ENCODE peak calls at places on chromosomes 13 and 19, in ten cellular contexts. Z is breast epithelium, J is HCT116, L is ovary, O is lower leg skin, T is K562, I is HepG2, M is stomach, F is tibial nerve, R is A549. K is an unnamed sample.

GRCh38 chr13:36526897-36527296 is 94.6 kb downstream of the CCNA1 start:
- DNase-seq in M (no peak), L (no peak), Z (no peak), T (no peak), R (no peak), O (no peak), F (no peak), J (no peak), I (no peak), K (no peak)

GRCh38 chr13:100525453-100526298 is 62.9 kb downstream of the GGACT start:
- DNase-seq in M (no peak), I (peak; percentile 59), F (no peak), Z (no peak), O (no peak), J (no peak), R (no peak), T (no peak), L (no peak), K (no peak)

GRCh38 chr13:38905861-38906260 is 84.8 kb downstream of the STOML3 start:
- DNase-seq in T (no peak), I (no peak), M (no peak), O (no peak), F (no peak), L (no peak), Z (no peak), J (no peak), R (no peak), K (no peak)

GRCh38 chr19:56174086-56174485 is 1.7 kb upstream of the GALP start:
- DNase-seq in F (no peak), R (no peak), Z (no peak), I (no peak), T (no peak), J (no peak), L (no peak), M (no peak), O (no peak), K (no peak)

GRCh38 chr13:85772379-85772778 is 26.8 kb downstream of the SLITRK6 start:
- DNase-seq in I (peak; percentile 12), Z (no peak), F (no peak), O (no peak), R (peak; percentile 58), L (no peak), T (no peak), M (no peak), J (no peak), K (no peak)

GRCh38 chr13:54657588-54657987 is 1629.0 kb downstream of the OLFM4 start:
- DNase-seq in L (no peak), O (no peak), F (no peak), Z (no peak), J (no peak), T (no peak), I (no peak), M (no peak), R (no peak), K (no peak)

GRCh38 chr13:51938454-51938853 is 72.8 kb downstream of the ATP7B start:
- DNase-seq in I (no peak), F (no peak), L (no peak), R (no peak), J (no peak), Z (no peak), O (no peak), T (no peak), M (no peak), K (no peak)

GRCh38 chr19:50433201-50434180 is 799 bp downstream of the MYBPC2 start:
- DNase-seq in R (no peak), Z (no peak), O (no peak), L (no peak), T (no peak), I (no peak), F (no peak), J (no peak), M (no peak), K (no peak)

DNA sequence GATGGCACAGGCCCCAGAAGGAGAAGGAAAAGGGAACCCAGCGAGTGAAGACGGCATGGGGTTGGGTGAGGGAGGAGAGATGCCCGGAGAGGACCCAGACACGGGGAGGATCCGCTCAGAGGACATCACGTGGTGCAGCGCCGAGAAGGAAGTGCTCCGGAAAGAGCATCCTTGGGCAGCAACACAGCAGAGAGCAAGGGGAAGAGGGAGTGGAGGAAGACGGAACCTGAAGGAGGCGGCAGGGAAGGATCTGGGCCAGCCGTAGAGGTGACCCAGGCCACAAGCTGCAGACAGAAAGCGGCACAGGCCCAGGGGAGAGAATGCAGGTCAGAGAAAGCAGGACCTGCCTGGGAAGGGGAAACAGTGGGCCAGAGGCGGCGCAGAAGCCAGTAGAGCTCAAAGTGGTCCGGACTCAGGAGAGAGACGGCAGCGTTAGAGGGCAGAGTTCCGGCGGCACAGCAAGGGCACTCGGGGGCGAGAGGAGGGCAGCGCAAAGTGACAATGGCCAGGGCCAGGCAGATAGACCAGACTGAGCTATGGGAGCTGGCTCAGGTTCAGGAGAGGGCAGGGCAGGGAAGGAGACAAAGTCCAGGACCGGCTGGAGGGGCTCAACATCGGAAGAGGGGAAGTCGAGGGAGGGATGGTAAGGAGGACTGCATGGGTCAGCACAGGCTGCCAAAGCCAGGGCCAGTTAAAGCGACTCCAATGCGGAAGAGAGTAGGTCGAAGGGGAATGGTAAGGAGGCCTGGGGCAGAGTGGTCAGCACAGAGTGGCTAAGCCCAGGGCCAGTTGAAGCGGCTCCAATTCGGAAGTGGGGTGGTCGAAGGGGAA is 990 bp downstream of the PPP1R12C start:
- DNase-seq in O (peak; percentile 69), M (peak; percentile 43), F (no peak), L (peak; percentile 67), Z (no peak), I (peak; percentile 9), J (no peak), R (peak; percentile 67), T (peak; percentile 69), K (no peak)
- TF ChIP-seq POLR2A in O (no peak), M (no peak), F (no peak), L (no peak), Z (no peak), I (no peak), J (no peak), R (no peak), T (no peak), K (no peak)

GRCh38 chr13:33405371-33405770 is 119.8 kb upstream of the STARD13 start:
- DNase-seq in O (no peak), L (no peak), I (no peak), J (no peak), R (no peak), M (no peak), F (no peak), Z (no peak), T (no peak), K (no peak)

GRCh38 chr13:33409673-33410072 is 124.1 kb upstream of the STARD13 start:
- DNase-seq in L (no peak), F (no peak), R (no peak), O (no peak), J (no peak), T (no peak), M (no peak), Z (no peak), I (no peak), K (no peak)

GRCh38 chr13:33402975-33403374 is 117.4 kb upstream of the STARD13 start:
- DNase-seq in J (no peak), O (no peak), M (no peak), T (no peak), R (no peak), F (no peak), Z (no peak), I (no peak), L (no peak), K (no peak)

GRCh38 chr13:33401238-33401637 is 115.7 kb upstream of the STARD13 start:
- DNase-seq in T (no peak), Z (no peak), M (peak; percentile 31), L (no peak), O (no peak), R (no peak), I (no peak), F (no peak), J (no peak), K (no peak)

DNA sequence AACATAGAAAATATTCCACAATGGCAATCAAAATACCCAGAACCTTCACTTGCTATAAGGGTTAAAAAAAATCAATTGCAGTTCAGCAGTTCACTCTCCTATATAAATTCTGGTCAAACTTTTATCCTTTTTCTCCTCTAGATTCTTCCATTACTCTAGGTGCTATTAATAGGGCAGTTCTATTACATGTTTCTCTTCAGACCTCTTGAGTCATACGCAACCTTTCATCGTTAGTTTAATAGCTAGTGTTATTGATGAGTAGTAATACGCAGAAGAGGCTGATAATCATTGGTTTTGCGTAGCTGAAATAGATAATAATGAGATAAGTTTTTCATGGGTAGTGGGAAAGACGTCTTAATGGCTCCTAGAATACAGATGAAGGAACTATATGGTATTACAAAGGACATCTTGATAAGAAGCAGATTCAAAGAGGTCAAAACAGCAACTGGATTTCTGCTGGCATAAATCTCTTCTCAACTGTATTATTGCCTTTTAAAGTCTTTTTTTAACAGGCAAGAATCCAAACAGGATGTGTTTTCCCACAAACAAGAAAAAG is 118.3 kb upstream of the STARD13 start:
- DNase-seq in O (no peak), R (no peak), Z (no peak), M (no peak), I (no peak), J (no peak), T (no peak), F (no peak), L (no peak), K (no peak)
- TF ChIP-seq POLR2A in O (no peak), R (no peak), Z (no peak), M (no peak), I (no peak), J (no peak), T (no peak), F (no peak), L (no peak), K (no peak)

GRCh38 chr19:13763300-13763699 is 1.0 kb upstream of the MRI1 start:
- DNase-seq in T (no peak), I (no peak), J (no peak), R (no peak), Z (no peak), L (no peak), M (no peak), O (no peak), F (no peak), K (no peak)

GRCh38 chr19:13765395-13766094 is 1.2 kb downstream of the MRI1 start:
- DNase-seq in F (no peak), O (no peak), L (no peak), Z (no peak), I (peak; percentile 47), R (no peak), M (no peak), T (peak; percentile 26), J (no peak), K (no peak)

GRCh38 chr19:13762635-13763235 is 1.6 kb upstream of the MRI1 start:
- DNase-seq in O (no peak), I (no peak), T (no peak), L (peak; percentile 48), R (no peak), M (no peak), Z (no peak), J (no peak), F (no peak), K (no peak)

GRCh38 chr19:13764821-13765394 is 586 bp downstream of the MRI1 start:
- DNase-seq in R (no peak), L (peak; percentile 55), F (no peak), Z (no peak), J (no peak), I (no peak), M (peak; percentile 43), T (peak; percentile 41), O (no peak), K (no peak)

GRCh38 chr19:13764101-13764807 is at the start of gene MRI1:
- DNase-seq in R (peak; percentile 40), T (peak; percentile 88), M (peak; percentile 82), L (peak; percentile 92), I (peak; percentile 39), Z (peak; percentile 77), J (no peak), O (peak; percentile 72), F (peak; percentile 60), K (no peak)
- TF ChIP-seq POLR2A in R (peak; percentile 72), T (peak; percentile 53), M (no peak), L (peak; percentile 35), I (peak; percentile 26), Z (no peak), J (no peak), O (no peak), F (no peak), K (peak; percentile 45)

GRCh38 chr19:38869836-38870607 is 8.1 kb downstream of the RINL start:
- DNase-seq in O (peak; percentile 71), I (no peak), F (peak; percentile 78), R (peak; percentile 89), T (no peak), M (peak; percentile 95), J (no peak), L (peak; percentile 81), Z (peak; percentile 84), K (peak; percentile 37)
- TF ChIP-seq POLR2A in O (no peak), I (no peak), F (no peak), R (no peak), T (no peak), M (no peak), J (no peak), L (no peak), Z (no peak), K (no peak)

K was measured in esophagus squamous epithelium.